ENCODE peak calls at places on chromosomes 5 and 9, in five cellular contexts. Z, I, G, B and S are unnamed samples. For H3K36me3 and H3K4me1, the result is how much of the 10 kb centered on the place peaks cover.

GRCh38 chr5:392431-392988 is 50.5 kb upstream of the EXOC3 start:
- DNase-seq in I (no peak), Z (peak), G (no peak), B (peak), S (peak)

GRCh38 chr5:156475831-156476551 is 149.0 kb downstream of the SGCD start:
- DNase-seq in Z (no peak), G (peak), I (no peak), B (peak), S (no peak)

GRCh38 chr9:136886610-136887597 is 588 bp downstream of the TRAF2 start:
- DNase-seq in G (no peak), B (peak), I (no peak), Z (peak), S (no peak)

GRCh38 chr5:815449-815848 is 30.9 kb upstream of the ZDHHC11B start:
- DNase-seq in B (no peak), I (no peak), Z (no peak), G (no peak), S (no peak)

GRCh38 chr5:151772029-151772867 is 494 bp downstream of the G3BP1 start:
- DNase-seq in I (no peak), Z (peak), B (no peak), G (peak), S (peak)

GRCh38 chr9:33161589-33162132 is 5.5 kb downstream of the B4GALT1 start:
- DNase-seq in I (no peak), Z (no peak), G (no peak), B (no peak), S (no peak)

GRCh38 chr9:130715270-130716077 is 21.9 kb downstream of the EXOSC2 start:
- DNase-seq in G (no peak), B (peak), Z (no peak), I (no peak), S (no peak)

GRCh38 chr5:111997308-111998159 is 240.5 kb upstream of the NREP start:
- DNase-seq in I (no peak), Z (no peak), G (peak), B (peak), S (no peak)

GRCh38 chr5:33736510-33736909 is 155.3 kb downstream of the ADAMTS12 start:
- DNase-seq in I (no peak), Z (no peak), G (no peak), B (peak), S (no peak)

GRCh38 chr5:93070938-93071337 is 510.1 kb downstream of the NR2F1-AS1 start:
- DNase-seq in I (no peak), B (no peak), G (no peak), Z (no peak), S (no peak)

DNA sequence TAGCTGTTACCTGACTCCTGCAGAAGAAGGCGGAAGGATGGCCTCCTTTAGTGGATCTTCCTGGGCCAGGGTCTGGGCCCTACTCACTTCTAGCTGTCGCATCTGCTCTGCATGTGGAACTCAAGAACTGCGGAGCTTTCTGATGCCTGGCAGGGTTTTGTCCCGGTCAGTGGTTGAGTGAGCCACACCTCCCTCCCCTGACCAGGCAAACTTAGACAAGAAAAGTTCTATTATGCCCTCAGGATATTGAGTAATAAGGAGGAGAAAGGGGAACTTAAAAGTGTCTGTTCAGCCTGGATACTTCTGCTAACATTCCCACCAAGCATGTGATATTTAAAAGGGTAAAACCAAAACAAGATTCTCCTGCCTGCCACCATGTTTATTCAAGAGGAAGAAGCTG is at the start of gene FYB1:
- DNase-seq in G (peak), Z (no peak), B (no peak), I (no peak), S (no peak)
- H3K4me3 ChIP-seq in G (no peak), Z (no peak), B (no peak), I (no peak), S (no peak)

DNA sequence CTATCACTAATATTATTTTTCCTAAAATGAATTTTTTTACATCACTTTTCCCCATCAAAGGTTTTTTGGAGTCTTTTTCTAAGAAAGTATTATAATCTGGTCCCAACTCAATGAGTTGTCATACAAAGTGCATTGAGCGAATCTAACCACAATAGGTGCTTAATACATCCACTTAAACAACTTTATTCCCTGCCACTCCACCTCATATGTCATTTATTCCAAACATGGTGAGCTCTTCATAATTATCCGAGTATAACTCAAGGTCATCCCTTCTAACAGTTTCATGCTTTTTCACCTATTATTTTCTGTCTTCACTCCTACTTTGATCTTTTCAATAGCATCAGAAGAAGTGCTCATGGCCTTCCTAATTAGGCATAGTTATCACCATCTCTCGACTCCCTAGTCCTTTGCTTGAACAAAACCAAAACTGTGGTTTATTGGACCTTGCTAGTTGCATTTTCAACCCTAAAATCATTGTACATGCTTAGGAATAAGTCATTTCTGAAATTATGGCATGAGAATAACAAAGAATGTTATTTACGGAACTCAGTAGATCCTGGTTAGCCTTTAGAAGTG is 754.7 kb upstream of the CTNND2 start:
- DNase-seq in B (no peak), I (no peak), Z (no peak), G (no peak), S (no peak)
- H3K36me3 ChIP-seq in B (under half), I (under half), Z (under half), G (under half), S (under half)

GRCh38 chr5:154756871-154757646 is 1.9 kb downstream of the LARP1 start:
- DNase-seq in B (peak), I (no peak), G (peak), Z (peak), S (peak)
- H3K4me1 ChIP-seq in B (under half), I (under half), G (half or more), Z (half or more), S (half or more)

GRCh38 chr5:143396353-143396940 is 7.0 kb downstream of the NR3C1 start:
- DNase-seq in Z (no peak), B (no peak), I (no peak), G (no peak), S (no peak)

GRCh38 chr5:143397302-143398052 is 6.0 kb downstream of the NR3C1 start:
- DNase-seq in Z (no peak), B (no peak), I (no peak), G (no peak), S (no peak)

GRCh38 chr5:143398053-143398355 is 5.5 kb downstream of the NR3C1 start:
- DNase-seq in B (no peak), Z (no peak), I (no peak), G (no peak), S (no peak)

GRCh38 chr5:143393516-143393915 is 10.0 kb downstream of the NR3C1 start:
- DNase-seq in B (no peak), G (no peak), Z (no peak), I (no peak), S (no peak)

GRCh38 chr5:143395638-143396352 is 7.7 kb downstream of the NR3C1 start:
- DNase-seq in I (no peak), Z (peak), B (no peak), G (no peak), S (no peak)
- H3K4me3 ChIP-seq in I (no peak), Z (peak), B (no peak), G (peak), S (no peak)

GRCh38 chr5:55211184-55211874 is 15.8 kb downstream of the MCIDAS start:
- DNase-seq in I (no peak), G (no peak), Z (no peak), B (no peak), S (no peak)
- H3K36me3 ChIP-seq in I (under half), G (under half), Z (under half), B (under half), S (under half)

GRCh38 chr5:132483101-132483500 is 7.5 kb downstream of the IRF1 start:
- DNase-seq in B (no peak), G (no peak), Z (no peak), I (no peak), S (no peak)

GRCh38 chr5:132484386-132484715 is 6.2 kb downstream of the IRF1 start:
- DNase-seq in G (no peak), B (no peak), Z (no peak), I (no peak), S (no peak)

GRCh38 chr5:132481243-132482211 is 9.0 kb downstream of the IRF1 start:
- DNase-seq in G (no peak), I (no peak), Z (no peak), B (no peak), S (peak)

GRCh38 chr5:132485641-132486317 is 4.8 kb downstream of the IRF1 start:
- DNase-seq in I (no peak), Z (no peak), B (no peak), G (peak), S (no peak)

GRCh38 chr5:132483661-132484385 is 6.8 kb downstream of the IRF1 start:
- DNase-seq in Z (no peak), B (no peak), G (no peak), I (no peak), S (no peak)
- H3K4me1 ChIP-seq in Z (under half), B (under half), G (under half), I (under half), S (half or more)